ENCODE peak calls at places on chromosomes 6 and 20, in nine cellular contexts. One of them, this sample, is unnamed.

GRCh38 chr6:149961728-149962425 is 1.9 kb upstream of the ULBP1 start:
- DNase-seq in mucosa of descending colon: no peak
- DNase-seq in CD4-positive, alpha-beta T cell: peak; percentile 35
- DNase-seq in colonic mucosa: no peak
- DNase-seq in heart left ventricle: no peak
- DNase-seq in tibial nerve: no peak
- DNase-seq in sigmoid colon: no peak
- DNase-seq in cardiac muscle cell: no peak
- DNase-seq in type B pancreatic cell: peak; percentile 24
- DNase-seq in this sample: peak; percentile 47

GRCh38 chr6:133183691-133184090 is 57.5 kb upstream of the EYA4 start:
- DNase-seq in mucosa of descending colon: no peak
- DNase-seq in CD4-positive, alpha-beta T cell: no peak
- DNase-seq in colonic mucosa: no peak
- DNase-seq in heart left ventricle: no peak
- DNase-seq in tibial nerve: no peak
- DNase-seq in sigmoid colon: no peak
- DNase-seq in cardiac muscle cell: no peak
- DNase-seq in type B pancreatic cell: no peak
- DNase-seq in this sample: no peak

GRCh38 chr20:20593447-20594170 is 118.8 kb downstream of the RALGAPA2 start:
- DNase-seq in mucosa of descending colon: peak; percentile 35
- DNase-seq in CD4-positive, alpha-beta T cell: no peak
- DNase-seq in colonic mucosa: no peak
- DNase-seq in heart left ventricle: no peak
- DNase-seq in tibial nerve: no peak
- DNase-seq in sigmoid colon: no peak
- DNase-seq in cardiac muscle cell: peak; percentile 63
- DNase-seq in type B pancreatic cell: no peak
- DNase-seq in this sample: no peak

GRCh38 chr6:2781685-2782355 is 16.6 kb downstream of the WRNIP1 start:
- DNase-seq in mucosa of descending colon: no peak
- DNase-seq in CD4-positive, alpha-beta T cell: no peak
- DNase-seq in colonic mucosa: no peak
- DNase-seq in heart left ventricle: no peak
- DNase-seq in tibial nerve: no peak
- DNase-seq in sigmoid colon: no peak
- DNase-seq in cardiac muscle cell: no peak
- DNase-seq in type B pancreatic cell: no peak
- DNase-seq in this sample: no peak

GRCh38 chr6:123925360-123925759 is 121.7 kb downstream of the NKAIN2 start:
- DNase-seq in mucosa of descending colon: no peak
- DNase-seq in CD4-positive, alpha-beta T cell: no peak
- DNase-seq in colonic mucosa: no peak
- DNase-seq in heart left ventricle: no peak
- DNase-seq in tibial nerve: no peak
- DNase-seq in sigmoid colon: no peak
- DNase-seq in cardiac muscle cell: no peak
- DNase-seq in type B pancreatic cell: no peak
- DNase-seq in this sample: no peak

GRCh38 chr6:32087574-32088486 is 21.3 kb downstream of the TNXB start:
- DNase-seq in mucosa of descending colon: peak; percentile 86
- DNase-seq in CD4-positive, alpha-beta T cell: peak; percentile 64
- DNase-seq in colonic mucosa: peak; percentile 87
- DNase-seq in heart left ventricle: peak; percentile 89
- DNase-seq in tibial nerve: peak; percentile 81
- DNase-seq in sigmoid colon: peak; percentile 94
- DNase-seq in cardiac muscle cell: peak; percentile 93
- DNase-seq in type B pancreatic cell: peak; percentile 80
- DNase-seq in this sample: peak; percentile 95

GRCh38 chr20:53937330-53937729 is 133.1 kb downstream of the BCAS1 start:
- DNase-seq in mucosa of descending colon: no peak
- DNase-seq in CD4-positive, alpha-beta T cell: no peak
- DNase-seq in colonic mucosa: no peak
- DNase-seq in heart left ventricle: no peak
- DNase-seq in tibial nerve: no peak
- DNase-seq in sigmoid colon: no peak
- DNase-seq in cardiac muscle cell: peak; percentile 51
- DNase-seq in type B pancreatic cell: no peak
- DNase-seq in this sample: no peak

GRCh38 chr6:77774457-77774856 is 121.6 kb downstream of the MEI4 start:
- DNase-seq in mucosa of descending colon: no peak
- DNase-seq in CD4-positive, alpha-beta T cell: no peak
- DNase-seq in colonic mucosa: no peak
- DNase-seq in heart left ventricle: no peak
- DNase-seq in tibial nerve: no peak
- DNase-seq in sigmoid colon: no peak
- DNase-seq in cardiac muscle cell: no peak
- DNase-seq in type B pancreatic cell: no peak
- DNase-seq in this sample: no peak

GRCh38 chr6:33822575-33823395 is 19.0 kb upstream of the MLN start:
- DNase-seq in mucosa of descending colon: peak; percentile 15
- DNase-seq in CD4-positive, alpha-beta T cell: no peak
- DNase-seq in colonic mucosa: no peak
- DNase-seq in heart left ventricle: no peak
- DNase-seq in tibial nerve: no peak
- DNase-seq in sigmoid colon: no peak
- DNase-seq in cardiac muscle cell: peak; percentile 25
- DNase-seq in type B pancreatic cell: no peak
- DNase-seq in this sample: peak; percentile 57

GRCh38 chr6:27078734-27079357 is 168.7 kb upstream of the PRSS16 start:
- DNase-seq in mucosa of descending colon: peak; percentile 67
- DNase-seq in CD4-positive, alpha-beta T cell: peak; percentile 13
- DNase-seq in colonic mucosa: peak; percentile 57
- DNase-seq in heart left ventricle: no peak
- DNase-seq in tibial nerve: no peak
- DNase-seq in sigmoid colon: no peak
- DNase-seq in cardiac muscle cell: peak; percentile 81
- DNase-seq in type B pancreatic cell: no peak
- DNase-seq in this sample: peak; percentile 73

GRCh38 chr20:62066983-62067433 is 1.3 kb upstream of the TAF4 start:
- DNase-seq in mucosa of descending colon: peak; percentile 59
- DNase-seq in CD4-positive, alpha-beta T cell: no peak
- DNase-seq in colonic mucosa: peak; percentile 79
- DNase-seq in heart left ventricle: no peak
- DNase-seq in tibial nerve: no peak
- DNase-seq in sigmoid colon: no peak
- DNase-seq in cardiac muscle cell: peak; percentile 42
- DNase-seq in type B pancreatic cell: no peak
- DNase-seq in this sample: no peak

GRCh38 chr6:168052291-168052891 is 26.6 kb downstream of the FRMD1 start:
- DNase-seq in mucosa of descending colon: peak; percentile 84
- DNase-seq in CD4-positive, alpha-beta T cell: no peak
- DNase-seq in colonic mucosa: peak; percentile 64
- DNase-seq in heart left ventricle: no peak
- DNase-seq in tibial nerve: no peak
- DNase-seq in sigmoid colon: no peak
- DNase-seq in cardiac muscle cell: no peak
- DNase-seq in type B pancreatic cell: no peak
- DNase-seq in this sample: peak; percentile 82

GRCh38 chr6:157443066-157443800 is 62.2 kb downstream of the ZDHHC14 start:
- DNase-seq in mucosa of descending colon: no peak
- DNase-seq in CD4-positive, alpha-beta T cell: no peak
- DNase-seq in colonic mucosa: no peak
- DNase-seq in heart left ventricle: no peak
- DNase-seq in tibial nerve: no peak
- DNase-seq in sigmoid colon: no peak
- DNase-seq in cardiac muscle cell: peak; percentile 73
- DNase-seq in type B pancreatic cell: no peak
- DNase-seq in this sample: no peak

GRCh38 chr20:25863536-25864325 is 167.1 kb upstream of the ZNF337 start:
- DNase-seq in mucosa of descending colon: no peak
- DNase-seq in CD4-positive, alpha-beta T cell: no peak
- DNase-seq in colonic mucosa: no peak
- DNase-seq in heart left ventricle: peak; percentile 67
- DNase-seq in tibial nerve: no peak
- DNase-seq in sigmoid colon: no peak
- DNase-seq in cardiac muscle cell: peak; percentile 26
- DNase-seq in type B pancreatic cell: no peak
- DNase-seq in this sample: no peak

GRCh38 chr6:33568826-33569570 is 11.1 kb downstream of the BAK1 start:
- DNase-seq in mucosa of descending colon: no peak
- DNase-seq in CD4-positive, alpha-beta T cell: no peak
- DNase-seq in colonic mucosa: no peak
- DNase-seq in heart left ventricle: no peak
- DNase-seq in tibial nerve: no peak
- DNase-seq in sigmoid colon: no peak
- DNase-seq in cardiac muscle cell: no peak
- DNase-seq in type B pancreatic cell: no peak
- DNase-seq in this sample: no peak

GRCh38 chr6:136466789-136467585 is 83.2 kb downstream of the MAP7 start:
- DNase-seq in mucosa of descending colon: no peak
- DNase-seq in CD4-positive, alpha-beta T cell: no peak
- DNase-seq in colonic mucosa: no peak
- DNase-seq in heart left ventricle: no peak
- DNase-seq in tibial nerve: no peak
- DNase-seq in sigmoid colon: no peak
- DNase-seq in cardiac muscle cell: no peak
- DNase-seq in type B pancreatic cell: no peak
- DNase-seq in this sample: no peak

GRCh38 chr6:36608788-36609563 is 14.8 kb downstream of the SRSF3 start:
- DNase-seq in mucosa of descending colon: no peak
- DNase-seq in CD4-positive, alpha-beta T cell: no peak
- DNase-seq in colonic mucosa: no peak
- DNase-seq in heart left ventricle: no peak
- DNase-seq in tibial nerve: no peak
- DNase-seq in sigmoid colon: peak; percentile 46
- DNase-seq in cardiac muscle cell: peak; percentile 52
- DNase-seq in type B pancreatic cell: no peak
- DNase-seq in this sample: no peak

GRCh38 chr6:391559-392440 is at the start of gene IRF4:
- DNase-seq in mucosa of descending colon: peak; percentile 59
- DNase-seq in CD4-positive, alpha-beta T cell: peak; percentile 39
- DNase-seq in colonic mucosa: peak; percentile 36
- DNase-seq in heart left ventricle: no peak
- DNase-seq in tibial nerve: no peak
- DNase-seq in sigmoid colon: no peak
- DNase-seq in cardiac muscle cell: no peak
- DNase-seq in type B pancreatic cell: no peak
- DNase-seq in this sample: no peak

GRCh38 chr20:19881080-19881840 is 123.2 kb downstream of the RIN2 start:
- DNase-seq in mucosa of descending colon: no peak
- DNase-seq in CD4-positive, alpha-beta T cell: no peak
- DNase-seq in colonic mucosa: no peak
- DNase-seq in heart left ventricle: no peak
- DNase-seq in tibial nerve: no peak
- DNase-seq in sigmoid colon: no peak
- DNase-seq in cardiac muscle cell: no peak
- DNase-seq in type B pancreatic cell: no peak
- DNase-seq in this sample: no peak

GRCh38 chr20:51713213-51713598 is 55.0 kb downstream of the ATP9A start:
- DNase-seq in mucosa of descending colon: no peak
- DNase-seq in CD4-positive, alpha-beta T cell: no peak
- DNase-seq in colonic mucosa: no peak
- DNase-seq in heart left ventricle: no peak
- DNase-seq in tibial nerve: no peak
- DNase-seq in sigmoid colon: no peak
- DNase-seq in cardiac muscle cell: no peak
- DNase-seq in type B pancreatic cell: no peak
- DNase-seq in this sample: no peak

GRCh38 chr20:51710503-51710902 is 57.7 kb downstream of the ATP9A start:
- DNase-seq in mucosa of descending colon: no peak
- DNase-seq in CD4-positive, alpha-beta T cell: no peak
- DNase-seq in colonic mucosa: no peak
- DNase-seq in heart left ventricle: no peak
- DNase-seq in tibial nerve: no peak
- DNase-seq in sigmoid colon: no peak
- DNase-seq in cardiac muscle cell: no peak
- DNase-seq in type B pancreatic cell: no peak
- DNase-seq in this sample: no peak

GRCh38 chr20:51711426-51711825 is 56.8 kb downstream of the ATP9A start:
- DNase-seq in mucosa of descending colon: no peak
- DNase-seq in CD4-positive, alpha-beta T cell: no peak
- DNase-seq in colonic mucosa: no peak
- DNase-seq in heart left ventricle: no peak
- DNase-seq in tibial nerve: no peak
- DNase-seq in sigmoid colon: no peak
- DNase-seq in cardiac muscle cell: no peak
- DNase-seq in type B pancreatic cell: no peak
- DNase-seq in this sample: no peak

GRCh38 chr20:51715028-51715872 is 52.9 kb downstream of the ATP9A start:
- DNase-seq in mucosa of descending colon: no peak
- DNase-seq in CD4-positive, alpha-beta T cell: no peak
- DNase-seq in colonic mucosa: no peak
- DNase-seq in heart left ventricle: no peak
- DNase-seq in tibial nerve: no peak
- DNase-seq in sigmoid colon: no peak
- DNase-seq in cardiac muscle cell: no peak
- DNase-seq in type B pancreatic cell: no peak
- DNase-seq in this sample: no peak

GRCh38 chr20:51712501-51713212 is 55.5 kb downstream of the ATP9A start:
- DNase-seq in mucosa of descending colon: peak; percentile 51
- DNase-seq in CD4-positive, alpha-beta T cell: no peak
- DNase-seq in colonic mucosa: no peak
- DNase-seq in heart left ventricle: no peak
- DNase-seq in tibial nerve: no peak
- DNase-seq in sigmoid colon: no peak
- DNase-seq in cardiac muscle cell: peak; percentile 57
- DNase-seq in type B pancreatic cell: peak; percentile 70
- DNase-seq in this sample: peak; percentile 47
- TF ChIP-seq CTCF in mucosa of descending colon: peak; percentile 37
- TF ChIP-seq CTCF in CD4-positive, alpha-beta T cell: no peak
- TF ChIP-seq CTCF in colonic mucosa: peak; percentile 32
- TF ChIP-seq CTCF in heart left ventricle: no peak
- TF ChIP-seq CTCF in tibial nerve: no peak
- TF ChIP-seq CTCF in sigmoid colon: no peak
- TF ChIP-seq CTCF in cardiac muscle cell: peak; percentile 78
- TF ChIP-seq CTCF in type B pancreatic cell: peak; percentile 71
- TF ChIP-seq CTCF in this sample: peak; percentile 49

GRCh38 chr6:25942561-25943147 is 12.2 kb upstream of the SLC17A2 start:
- DNase-seq in mucosa of descending colon: no peak
- DNase-seq in CD4-positive, alpha-beta T cell: no peak
- DNase-seq in colonic mucosa: no peak
- DNase-seq in heart left ventricle: no peak
- DNase-seq in tibial nerve: no peak
- DNase-seq in sigmoid colon: no peak
- DNase-seq in cardiac muscle cell: peak; percentile 80
- DNase-seq in type B pancreatic cell: no peak
- DNase-seq in this sample: peak; percentile 35
- TF ChIP-seq CTCF in mucosa of descending colon: no peak
- TF ChIP-seq CTCF in CD4-positive, alpha-beta T cell: peak; percentile 57
- TF ChIP-seq CTCF in colonic mucosa: peak; percentile 41
- TF ChIP-seq CTCF in heart left ventricle: peak; percentile 7
- TF ChIP-seq CTCF in tibial nerve: peak; percentile 11
- TF ChIP-seq CTCF in sigmoid colon: no peak
- TF ChIP-seq CTCF in cardiac muscle cell: peak; percentile 58
- TF ChIP-seq CTCF in type B pancreatic cell: peak; percentile 62
- TF ChIP-seq CTCF in this sample: peak; percentile 61

GRCh38 chr20:2476742-2477615 is 6.4 kb upstream of the SNRPB start:
- DNase-seq in mucosa of descending colon: no peak
- DNase-seq in CD4-positive, alpha-beta T cell: no peak
- DNase-seq in colonic mucosa: no peak
- DNase-seq in heart left ventricle: no peak
- DNase-seq in tibial nerve: no peak
- DNase-seq in sigmoid colon: no peak
- DNase-seq in cardiac muscle cell: no peak
- DNase-seq in type B pancreatic cell: no peak
- DNase-seq in this sample: no peak
- TF ChIP-seq CTCF in mucosa of descending colon: no peak
- TF ChIP-seq CTCF in CD4-positive, alpha-beta T cell: no peak
- TF ChIP-seq CTCF in colonic mucosa: no peak
- TF ChIP-seq CTCF in heart left ventricle: no peak
- TF ChIP-seq CTCF in tibial nerve: no peak
- TF ChIP-seq CTCF in sigmoid colon: no peak
- TF ChIP-seq CTCF in cardiac muscle cell: no peak
- TF ChIP-seq CTCF in type B pancreatic cell: no peak
- TF ChIP-seq CTCF in this sample: no peak

GRCh38 chr6:21522773-21523490 is 70.6 kb upstream of the SOX4 start:
- DNase-seq in mucosa of descending colon: no peak
- DNase-seq in CD4-positive, alpha-beta T cell: no peak
- DNase-seq in colonic mucosa: no peak
- DNase-seq in heart left ventricle: no peak
- DNase-seq in tibial nerve: no peak
- DNase-seq in sigmoid colon: no peak
- DNase-seq in cardiac muscle cell: no peak
- DNase-seq in type B pancreatic cell: no peak
- DNase-seq in this sample: no peak
- TF ChIP-seq CTCF in mucosa of descending colon: no peak
- TF ChIP-seq CTCF in CD4-positive, alpha-beta T cell: no peak
- TF ChIP-seq CTCF in colonic mucosa: no peak
- TF ChIP-seq CTCF in heart left ventricle: no peak
- TF ChIP-seq CTCF in tibial nerve: no peak
- TF ChIP-seq CTCF in sigmoid colon: no peak
- TF ChIP-seq CTCF in cardiac muscle cell: no peak
- TF ChIP-seq CTCF in type B pancreatic cell: peak; percentile 57
- TF ChIP-seq CTCF in this sample: no peak